ENCODE peak calls at places on chromosomes 12 and 14, in four cellular contexts. D, M, H and P are unnamed samples. For H3K4me1, the result is how much of the 10 kb centered on the place peaks cover.

GRCh38 chr14:91897121-91897701 is 29.9 kb upstream of the TC2N start:
- DNase-seq in D (peak), M (no peak), H (peak), P (peak)

GRCh38 chr14:105117710-105118385 is 50.7 kb downstream of the JAG2 start:
- DNase-seq in D (no peak), H (no peak), M (no peak), P (no peak)

GRCh38 chr12:9378430-9378835 is 170.2 kb upstream of the PZP start:
- DNase-seq in H (no peak), D (peak), M (no peak), P (no peak)

GRCh38 chr14:50335989-50336391 is 23.9 kb downstream of the DMAC2L start:
- DNase-seq in D (no peak), H (peak), M (no peak), P (no peak)

GRCh38 chr12:6703631-6704030 is 3.0 kb upstream of the PIANP start:
- DNase-seq in M (no peak), D (peak), H (no peak), P (no peak)

GRCh38 chr14:45811155-45811554 is 558.2 kb upstream of the MIS18BP1 start:
- DNase-seq in D (no peak), M (no peak), H (no peak), P (no peak)

GRCh38 chr12:95169368-95169767 is 47.9 kb downstream of the FGD6 start:
- DNase-seq in D (peak), M (no peak), H (no peak), P (no peak)

GRCh38 chr14:57748279-57748678 is 117.6 kb downstream of the SLC35F4 start:
- DNase-seq in D (no peak), M (no peak), H (no peak), P (no peak)

GRCh38 chr12:109192358-109192757 is 76.0 kb downstream of the ACACB start:
- DNase-seq in M (no peak), D (peak), H (no peak), P (peak)

GRCh38 chr12:116164976-116165425 is 112.5 kb downstream of the MED13L start:
- DNase-seq in H (no peak), M (no peak), D (peak), P (no peak)

GRCh38 chr12:76144253-76144564 is 59.7 kb upstream of the NAP1L1 start:
- DNase-seq in H (no peak), D (peak), M (peak), P (no peak)

GRCh38 chr12:58850826-58851225 is 69.5 kb downstream of the LRIG3 start:
- DNase-seq in D (no peak), H (no peak), M (no peak), P (no peak)

GRCh38 chr14:37230551-37231194 is 32.9 kb downstream of the MIPOL1 start:
- DNase-seq in M (no peak), D (peak), H (no peak), P (no peak)

GRCh38 chr12:123104809-123105208 is 46.1 kb downstream of the PITPNM2 start:
- DNase-seq in H (no peak), M (no peak), D (no peak), P (no peak)

GRCh38 chr12:123101467-123102004 is 49.4 kb downstream of the PITPNM2 start:
- DNase-seq in D (no peak), H (no peak), M (no peak), P (no peak)

GRCh38 chr12:123100882-123101281 is 50.0 kb downstream of the PITPNM2 start:
- DNase-seq in H (no peak), D (no peak), M (no peak), P (no peak)

GRCh38 chr12:123102381-123102780 is 48.5 kb downstream of the PITPNM2 start:
- DNase-seq in H (no peak), M (no peak), D (no peak), P (no peak)

GRCh38 chr12:123102781-123103503 is 47.9 kb downstream of the PITPNM2 start:
- DNase-seq in D (no peak), M (no peak), H (no peak), P (no peak)
- H3K4me1 ChIP-seq in D (under half), M (under half), H (under half), P (under half)

DNA sequence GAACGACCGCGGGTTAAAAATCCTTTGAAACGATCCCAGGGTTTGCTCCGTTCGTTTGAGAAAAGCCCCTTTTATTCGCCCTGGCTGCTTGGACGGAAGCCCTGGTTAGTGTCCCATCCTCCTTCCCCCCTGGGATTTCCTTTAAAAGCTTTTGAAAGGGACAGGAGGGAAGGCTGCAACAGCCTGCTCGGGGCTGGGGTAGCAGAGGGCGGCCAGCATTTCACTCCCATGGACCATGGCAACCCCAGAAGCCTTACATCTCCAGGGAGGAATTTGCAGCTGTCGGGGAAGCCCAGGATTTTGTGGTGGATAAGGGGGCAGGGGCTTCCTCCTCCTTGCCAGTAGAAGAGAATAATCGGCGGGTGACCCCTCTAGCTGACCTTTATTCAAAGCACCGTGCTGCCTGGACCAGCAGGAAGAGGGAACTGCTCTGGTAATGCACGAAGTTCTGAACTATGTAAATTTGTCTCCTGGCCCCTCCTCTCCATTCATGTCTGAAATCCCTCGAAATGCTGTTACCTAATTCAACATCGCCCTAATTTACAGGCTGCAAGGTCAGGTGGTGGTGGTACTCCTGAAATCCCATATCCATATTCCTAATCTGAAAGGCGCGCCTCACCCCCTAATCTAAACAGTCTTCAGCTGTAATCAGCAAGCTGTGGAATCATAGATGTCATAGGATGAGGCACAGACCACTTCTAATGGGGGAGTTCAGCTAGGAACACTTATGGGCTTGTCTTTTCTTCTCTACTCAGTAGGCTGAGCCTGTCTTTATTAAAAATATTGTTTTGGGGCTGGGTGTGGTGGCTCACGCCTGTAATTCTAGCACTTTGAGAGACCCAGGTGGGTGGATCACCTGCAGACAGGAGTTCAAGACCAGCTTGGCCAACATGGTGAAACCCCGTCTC is 1.0 kb upstream of the CLIP1 start:
- DNase-seq in H (no peak), D (peak), M (peak), P (no peak)
- TF ChIP-seq POLR2A in H (peak), D (peak), M (no peak), P (no peak)

GRCh38 chr12:107318804-107319535 is 225.6 kb upstream of the CRY1 start:
- DNase-seq in H (peak), M (no peak), D (peak), P (no peak)

GRCh38 chr12:107320929-107321618 is 227.7 kb upstream of the CRY1 start:
- DNase-seq in H (no peak), M (peak), D (peak), P (no peak)

GRCh38 chr12:107319536-107320030 is 226.2 kb upstream of the CRY1 start:
- DNase-seq in M (no peak), H (no peak), D (no peak), P (no peak)

GRCh38 chr12:107322063-107322462 is 228.7 kb upstream of the CRY1 start:
- DNase-seq in M (no peak), D (no peak), H (no peak), P (no peak)

GRCh38 chr12:107320031-107320928 is 226.9 kb upstream of the CRY1 start:
- DNase-seq in D (peak), H (peak), M (peak), P (no peak)
- H3K4me3 ChIP-seq in D (peak), H (peak), M (peak), P (peak)

GRCh38 chr14:68247867-68248266 is 428.3 kb downstream of the RAD51B start:
- DNase-seq in M (no peak), H (no peak), D (peak), P (peak)

GRCh38 chr14:68245146-68246073 is 425.8 kb downstream of the RAD51B start:
- DNase-seq in D (no peak), M (no peak), H (no peak), P (peak)

GRCh38 chr14:68247281-68247680 is 427.7 kb downstream of the RAD51B start:
- DNase-seq in M (no peak), H (no peak), D (no peak), P (no peak)

GRCh38 chr14:68244272-68244975 is 424.8 kb downstream of the RAD51B start:
- DNase-seq in D (no peak), M (no peak), H (no peak), P (no peak)

GRCh38 chr14:68246074-68246980 is 426.7 kb downstream of the RAD51B start:
- DNase-seq in M (no peak), D (no peak), H (no peak), P (no peak)
- H3K4me1 ChIP-seq in M (under half), D (half or more), H (under half), P (half or more)